ENCODE peak calls at places on chromosomes 4 and X, in six cellular contexts. One of them, this sample, is unnamed.

GRCh38 chr4:47383829-47384427 is 79.6 kb downstream of the COMMD8 start:
- DNase-seq in iPS DF 6.9: no peak
- DNase-seq in progenitor cell of endocrine pancreas: no peak
- DNase-seq in cardiac muscle cell: peak; percentile 51
- DNase-seq in activated CD8-positive, alpha-beta T cell treated with anti-CD3 and anti-CD28 coated beads, Interleukin-2, amount 10 ng/mL, durations not matched to agents 7 days and 5 days: no peak
- DNase-seq in lung microvascular endothelial cell: peak; percentile 30
- DNase-seq in this sample: no peak

GRCh38 chr4:128844931-128845330 is 35.4 kb downstream of the JADE1 start:
- DNase-seq in iPS DF 6.9: no peak
- DNase-seq in progenitor cell of endocrine pancreas: no peak
- DNase-seq in cardiac muscle cell: no peak
- DNase-seq in activated CD8-positive, alpha-beta T cell treated with anti-CD3 and anti-CD28 coated beads, Interleukin-2, amount 10 ng/mL, durations not matched to agents 7 days and 5 days: no peak
- DNase-seq in lung microvascular endothelial cell: no peak
- DNase-seq in this sample: no peak

GRCh38 chr4:3215256-3215655 is 33.7 kb upstream of the MSANTD1 start:
- DNase-seq in iPS DF 6.9: no peak
- DNase-seq in progenitor cell of endocrine pancreas: no peak
- DNase-seq in cardiac muscle cell: no peak
- DNase-seq in activated CD8-positive, alpha-beta T cell treated with anti-CD3 and anti-CD28 coated beads, Interleukin-2, amount 10 ng/mL, durations not matched to agents 7 days and 5 days: no peak
- DNase-seq in lung microvascular endothelial cell: no peak
- DNase-seq in this sample: no peak

GRCh38 chrX:84363674-84364073 is 138.6 kb downstream of the HDX start:
- DNase-seq in iPS DF 6.9: no peak
- DNase-seq in progenitor cell of endocrine pancreas: no peak
- DNase-seq in cardiac muscle cell: no peak
- DNase-seq in activated CD8-positive, alpha-beta T cell treated with anti-CD3 and anti-CD28 coated beads, Interleukin-2, amount 10 ng/mL, durations not matched to agents 7 days and 5 days: no peak
- DNase-seq in lung microvascular endothelial cell: no peak
- DNase-seq in this sample: no peak

GRCh38 chr4:183154701-183155391 is 55.8 kb downstream of the WWC2 start:
- DNase-seq in iPS DF 6.9: no peak
- DNase-seq in progenitor cell of endocrine pancreas: no peak
- DNase-seq in cardiac muscle cell: no peak
- DNase-seq in activated CD8-positive, alpha-beta T cell treated with anti-CD3 and anti-CD28 coated beads, Interleukin-2, amount 10 ng/mL, durations not matched to agents 7 days and 5 days: no peak
- DNase-seq in lung microvascular endothelial cell: peak; percentile 31
- DNase-seq in this sample: no peak

GRCh38 chr4:133129237-133129636 is 19.9 kb upstream of the PCDH10 start:
- DNase-seq in iPS DF 6.9: no peak
- DNase-seq in progenitor cell of endocrine pancreas: no peak
- DNase-seq in cardiac muscle cell: no peak
- DNase-seq in activated CD8-positive, alpha-beta T cell treated with anti-CD3 and anti-CD28 coated beads, Interleukin-2, amount 10 ng/mL, durations not matched to agents 7 days and 5 days: no peak
- DNase-seq in lung microvascular endothelial cell: no peak
- DNase-seq in this sample: no peak

GRCh38 chrX:72255445-72255844 is 16.6 kb upstream of the ERCC6L start:
- DNase-seq in iPS DF 6.9: no peak
- DNase-seq in progenitor cell of endocrine pancreas: peak; percentile 16
- DNase-seq in cardiac muscle cell: no peak
- DNase-seq in activated CD8-positive, alpha-beta T cell treated with anti-CD3 and anti-CD28 coated beads, Interleukin-2, amount 10 ng/mL, durations not matched to agents 7 days and 5 days: no peak
- DNase-seq in lung microvascular endothelial cell: no peak
- DNase-seq in this sample: no peak

GRCh38 chrX:1717326-1717725 is 102.5 kb downstream of the ASMT start:
- DNase-seq in iPS DF 6.9: no peak
- DNase-seq in progenitor cell of endocrine pancreas: no peak
- DNase-seq in cardiac muscle cell: no peak
- DNase-seq in activated CD8-positive, alpha-beta T cell treated with anti-CD3 and anti-CD28 coated beads, Interleukin-2, amount 10 ng/mL, durations not matched to agents 7 days and 5 days: no peak
- DNase-seq in lung microvascular endothelial cell: no peak
- DNase-seq in this sample: no peak

GRCh38 chr4:123246085-123246484 is 150.5 kb upstream of the SPRY1 start:
- DNase-seq in iPS DF 6.9: no peak
- DNase-seq in progenitor cell of endocrine pancreas: no peak
- DNase-seq in cardiac muscle cell: no peak
- DNase-seq in activated CD8-positive, alpha-beta T cell treated with anti-CD3 and anti-CD28 coated beads, Interleukin-2, amount 10 ng/mL, durations not matched to agents 7 days and 5 days: no peak
- DNase-seq in lung microvascular endothelial cell: no peak
- DNase-seq in this sample: no peak